ENCODE peak calls at places on chromosomes 3 and 15, in five cellular contexts. X, Q, T, R and W are unnamed samples.

GRCh38 chr15:31488437-31489204 is 162.0 kb downstream of the KLF13 start:
- DNase-seq in X (peak; percentile 82), Q (peak; percentile 44), T (no peak), R (peak; percentile 91), W (no peak)

GRCh38 chr3:183192650-183193300 is 30.2 kb upstream of the LAMP3 start:
- DNase-seq in X (no peak), Q (no peak), T (no peak), R (peak; percentile 22), W (no peak)

GRCh38 chr3:182268711-182269110 is 524.6 kb upstream of the ATP11B start:
- DNase-seq in X (no peak), Q (no peak), T (no peak), R (no peak), W (no peak)

GRCh38 chr3:158168996-158169573 is 59.2 kb downstream of the RSRC1 start:
- DNase-seq in X (no peak), Q (no peak), T (no peak), R (peak; percentile 21), W (no peak)

GRCh38 chr3:94225176-94225742 is 162.4 kb downstream of the NSUN3 start:
- DNase-seq in X (no peak), Q (no peak), T (no peak), R (no peak), W (no peak)

GRCh38 chr15:86743283-86743903 is 663.7 kb downstream of the AGBL1 start:
- DNase-seq in X (peak; percentile 36), Q (peak; percentile 42), T (peak; percentile 49), R (no peak), W (no peak)

GRCh38 chr3:102733811-102734574 is 299.2 kb downstream of the ZPLD1 start:
- DNase-seq in X (no peak), Q (no peak), T (no peak), R (no peak), W (no peak)

GRCh38 chr3:16484216-16484615 is 29.3 kb downstream of the RFTN1 start:
- DNase-seq in X (peak; percentile 40), Q (no peak), T (no peak), R (peak; percentile 99), W (no peak)

GRCh38 chr3:58524326-58524888 is 12.6 kb downstream of the ACOX2 start:
- DNase-seq in X (no peak), Q (no peak), T (no peak), R (no peak), W (no peak)

GRCh38 chr3:148791955-148792354 is 35.7 kb upstream of the CPB1 start:
- DNase-seq in X (no peak), Q (no peak), T (no peak), R (no peak), W (no peak)

GRCh38 chr3:168877899-168878298 is 782.2 kb upstream of the GOLIM4 start:
- DNase-seq in X (peak; percentile 33), Q (peak; percentile 20), T (no peak), R (no peak), W (no peak)

GRCh38 chr3:52532838-52533622 is 627 bp downstream of the NT5DC2 start:
- DNase-seq in X (peak; percentile 32), Q (no peak), T (peak; percentile 70), R (no peak), W (no peak)

GRCh38 chr3:29282431-29283296 is 1.8 kb downstream of the RBMS3 start:
- DNase-seq in X (no peak), Q (no peak), T (no peak), R (peak; percentile 64), W (no peak)

GRCh38 chr15:40762919-40763800 is 708 bp upstream of the GCHFR start:
- DNase-seq in X (peak; percentile 80), Q (peak; percentile 69), T (peak; percentile 85), R (peak; percentile 11), W (no peak)

GRCh38 chr3:101077361-101078011 is 84.3 kb upstream of the ABI3BP start:
- DNase-seq in X (no peak), Q (no peak), T (no peak), R (peak; percentile 58), W (no peak)

GRCh38 chr15:35000511-35000910 is 12.4 kb upstream of the ZNF770 start:
- DNase-seq in X (no peak), Q (no peak), T (no peak), R (peak; percentile 79), W (no peak)

GRCh38 chr15:76983588-76984379 is 11.1 kb upstream of the PSTPIP1 start:
- DNase-seq in X (no peak), Q (no peak), T (no peak), R (no peak), W (no peak)

GRCh38 chr3:55330756-55331155 is 156.3 kb downstream of the WNT5A start:
- DNase-seq in X (no peak), Q (no peak), T (no peak), R (peak; percentile 82), W (no peak)

GRCh38 chr3:189580190-189580589 is 51.0 kb upstream of the TP63 start:
- DNase-seq in X (no peak), Q (no peak), T (no peak), R (no peak), W (no peak)

GRCh38 chr3:105277656-105278055 is 89.1 kb upstream of the ALCAM start:
- DNase-seq in X (no peak), Q (no peak), T (no peak), R (peak; percentile 41), W (no peak)

GRCh38 chr15:77510066-77511044 is 89.7 kb downstream of the HMG20A start:
- DNase-seq in X (no peak), Q (no peak), T (no peak), R (no peak), W (no peak)

GRCh38 chr15:81432179-81432578 is 58.2 kb upstream of the TMC3 start:
- DNase-seq in X (no peak), Q (no peak), T (no peak), R (no peak), W (no peak)

GRCh38 chr15:29139540-29140459 is 129.8 kb downstream of the NSMCE3 start:
- DNase-seq in X (peak; percentile 38), Q (peak; percentile 17), T (no peak), R (peak; percentile 24), W (no peak)

GRCh38 chr3:64267774-64268604 is 42.7 kb upstream of the PRICKLE2 start:
- DNase-seq in X (peak; percentile 45), Q (peak; percentile 48), T (peak; percentile 76), R (peak; percentile 68), W (no peak)

DNA sequence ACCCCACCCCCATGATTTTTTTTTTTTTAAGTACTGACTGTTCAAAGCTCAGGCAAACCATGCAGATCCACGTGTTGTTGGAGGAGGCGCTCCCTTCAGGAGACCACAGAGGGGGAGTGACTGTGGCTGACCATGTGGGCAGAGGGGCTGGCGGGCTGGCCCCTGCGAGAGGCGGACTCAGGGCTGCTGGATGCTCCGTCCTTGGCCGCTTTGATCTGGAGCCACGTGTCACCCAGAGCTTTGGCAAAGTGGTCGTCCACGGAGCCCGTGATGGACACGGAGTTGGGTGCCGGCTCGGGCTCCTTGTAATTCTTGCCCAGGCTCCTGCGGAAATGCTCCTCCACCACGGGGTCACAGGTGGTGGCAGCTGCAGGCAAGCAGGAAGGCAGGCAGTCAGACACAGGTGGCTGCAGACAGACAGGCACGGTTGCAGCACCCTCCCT is 85.2 kb downstream of the VGLL4 start:
- DNase-seq in X (no peak), Q (no peak), T (peak; percentile 46), R (no peak), W (no peak)
- TF ChIP-seq POLR2A in X (no peak), Q (no peak), T (no peak), R (no peak), W (no peak)

GRCh38 chr15:64911317-64912186 is at the start of gene ANKDD1A:
- DNase-seq in X (peak; percentile 69), Q (peak; percentile 33), T (peak; percentile 83), R (peak; percentile 27), W (no peak)
- H3K36me3 ChIP-seq in X (no peaks in the 10 kb centered on the region), Q (no peaks in the 10 kb centered on the region), T (no peaks in the 10 kb centered on the region), R (no peaks in the 10 kb centered on the region), W (no peaks in the 10 kb centered on the region)

GRCh38 chr15:58355352-58355964 is 76.3 kb upstream of the LIPC start:
- DNase-seq in X (no peak), Q (no peak), T (no peak), R (no peak), W (no peak)
- H3K27me3 ChIP-seq in X (no peaks in the 10 kb centered on the region), Q (no peaks in the 10 kb centered on the region), T (no peaks in the 10 kb centered on the region), R (no peaks in the 10 kb centered on the region), W (no peaks in the 10 kb centered on the region)

GRCh38 chr15:55588070-55588817 is at the start of gene PYGO1:
- DNase-seq in X (peak; percentile 48), Q (peak; percentile 54), T (peak; percentile 80), R (peak; percentile 62), W (no peak)
- TF ChIP-seq POLR2A in X (no peak), Q (no peak), T (no peak), R (peak; percentile 44), W (no peak)

GRCh38 chr15:67824157-67824899 is 981 bp upstream of the SKOR1 start:
- DNase-seq in X (no peak), Q (no peak), T (no peak), R (no peak), W (no peak)
- H3K36me3 ChIP-seq in X (no peaks in the 10 kb centered on the region), Q (no peaks in the 10 kb centered on the region), T (no peaks in the 10 kb centered on the region), R (no peaks in the 10 kb centered on the region), W (no peaks in the 10 kb centered on the region)

GRCh38 chr3:186509423-186509822 is 34.8 kb downstream of the CRYGS start:
- DNase-seq in X (no peak), Q (no peak), T (no peak), R (no peak), W (no peak)

GRCh38 chr3:186502942-186503712 is 41.1 kb downstream of the CRYGS start:
- DNase-seq in X (no peak), Q (no peak), T (no peak), R (no peak), W (no peak)

GRCh38 chr3:186506846-186507245 is 37.3 kb downstream of the CRYGS start:
- DNase-seq in X (no peak), Q (no peak), T (no peak), R (no peak), W (no peak)

GRCh38 chr3:186502138-186502941 is 41.8 kb downstream of the CRYGS start:
- DNase-seq in X (no peak), Q (no peak), T (no peak), R (no peak), W (no peak)

GRCh38 chr3:186506191-186506739 is 37.9 kb downstream of the CRYGS start:
- DNase-seq in X (no peak), Q (no peak), T (no peak), R (no peak), W (no peak)
- H3K27me3 ChIP-seq in X (no peaks in the 10 kb centered on the region), Q (peaks cover 2% of the 10 kb centered on the region), T (no peaks in the 10 kb centered on the region), R (peaks cover 33% of the 10 kb centered on the region), W (no peaks in the 10 kb centered on the region)

DNA sequence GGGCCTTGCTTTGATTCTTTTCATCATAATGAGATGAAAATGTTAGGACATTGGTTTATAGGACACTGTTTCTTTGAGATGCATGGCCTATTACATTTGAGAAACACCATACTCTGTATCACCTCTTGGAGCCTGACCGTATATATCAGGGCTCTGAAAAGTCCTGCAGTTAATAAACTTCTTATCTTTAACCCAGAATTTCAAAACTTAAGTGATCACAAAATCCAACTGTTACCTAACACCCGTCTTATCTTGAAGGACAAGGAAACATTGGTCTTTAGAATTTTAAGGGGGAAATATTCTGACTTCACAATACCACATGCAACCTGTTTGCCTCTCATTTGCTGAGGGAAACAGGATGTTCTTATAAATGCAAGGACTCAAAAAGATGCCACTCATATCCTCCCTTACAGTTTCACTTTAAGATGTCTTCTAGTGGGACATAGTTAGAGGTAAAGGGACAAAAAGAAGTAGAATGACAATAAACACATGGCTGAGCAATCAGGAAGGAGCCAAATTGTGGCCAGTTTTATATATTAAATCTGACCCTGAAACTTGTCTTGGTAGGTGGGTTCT is 67.8 kb downstream of the CRTC3 start:
- DNase-seq in X (no peak), Q (no peak), T (no peak), R (no peak), W (no peak)
- TF ChIP-seq POLR2A in X (no peak), Q (no peak), T (no peak), R (no peak), W (no peak)